ENCODE peak calls at places on chromosome 16, in five cellular contexts. S is psoas muscle, U is left lung, N is epithelial cell of esophagus, P is HL-60. G is an unnamed sample.

GRCh38 chr16:88754912-88755744 is 29.9 kb downstream of the PIEZO1 start:
- DNase-seq in N (peak; percentile 92), U (no peak), P (peak; percentile 21), S (no peak), G (peak; percentile 25)

GRCh38 chr16:2166263-2167080 is 10.9 kb downstream of the TRAF7 start:
- DNase-seq in S (no peak), N (no peak), U (no peak), P (no peak), G (no peak)

GRCh38 chr16:27628216-27628945 is 78.4 kb downstream of the KATNIP start:
- DNase-seq in P (no peak), S (no peak), U (no peak), N (no peak), G (peak; percentile 38)

GRCh38 chr16:9248162-9248561 is 156.7 kb downstream of the HAPSTR1 start:
- DNase-seq in N (no peak), S (no peak), P (no peak), U (no peak), G (no peak)

GRCh38 chr16:88503374-88503770 is 50.3 kb downstream of the ZFPM1 start:
- DNase-seq in S (no peak), N (no peak), P (no peak), U (no peak), G (peak; percentile 51)

GRCh38 chr16:19289805-19290490 is 4.4 kb downstream of the CLEC19A start:
- DNase-seq in P (no peak), U (no peak), N (no peak), S (no peak), G (no peak)

GRCh38 chr16:88385831-88386815 is 3.4 kb downstream of the ZNF469 start:
- DNase-seq in N (no peak), U (peak; percentile 26), S (peak; percentile 40), P (no peak), G (no peak)

GRCh38 chr16:25027781-25028180 is 12.6 kb upstream of the ARHGAP17 start:
- DNase-seq in P (no peak), U (no peak), S (no peak), N (no peak), G (no peak)

GRCh38 chr16:67326472-67327309 is at the start of the genes KCTD19 and LRRC36:
- DNase-seq in N (peak; percentile 30), U (peak; percentile 64), P (peak; percentile 34), S (peak; percentile 78), G (peak; percentile 90)

GRCh38 chr16:89395150-89396142 is 94.9 kb downstream of the ANKRD11 start:
- DNase-seq in P (no peak), N (peak; percentile 98), U (peak; percentile 83), S (peak; percentile 93), G (no peak)

GRCh38 chr16:30997887-30998711 is 12.3 kb downstream of the STX1B start:
- DNase-seq in U (no peak), S (no peak), N (peak; percentile 90), P (no peak), G (peak; percentile 66)

GRCh38 chr16:84220851-84221250 is 19.0 kb downstream of the KCNG4 start:
- DNase-seq in S (no peak), P (no peak), N (peak; percentile 15), U (no peak), G (peak; percentile 71)

GRCh38 chr16:47019563-47019962 is 46.1 kb upstream of the DNAJA2 start:
- DNase-seq in S (no peak), P (no peak), U (no peak), N (peak; percentile 26), G (no peak)

GRCh38 chr16:69772560-69773254 is 10.6 kb downstream of the WWP2 start:
- DNase-seq in S (no peak), N (no peak), U (no peak), P (no peak), G (peak; percentile 27)

GRCh38 chr16:56281256-56281805 is 90.0 kb downstream of the GNAO1 start:
- DNase-seq in S (no peak), P (no peak), N (peak; percentile 22), U (no peak), G (no peak)

GRCh38 chr16:56691885-56692284 is 9.6 kb downstream of the MT1X start:
- DNase-seq in U (peak; percentile 70), S (no peak), P (no peak), N (peak; percentile 99), G (no peak)

GRCh38 chr16:57008440-57008839 is 19.1 kb downstream of the NLRC5 start:
- DNase-seq in N (no peak), P (no peak), U (no peak), S (no peak), G (no peak)

GRCh38 chr16:10669791-10670190 is 24.9 kb downstream of the TEKT5 start:
- DNase-seq in P (no peak), N (no peak), U (no peak), S (no peak), G (no peak)

GRCh38 chr16:87945351-87946042 is 5.7 kb upstream of the BANP start:
- DNase-seq in N (peak; percentile 98), U (peak; percentile 89), S (peak; percentile 74), P (no peak), G (peak; percentile 42)

GRCh38 chr16:8944113-8944765 is 19.5 kb downstream of the USP7 start:
- DNase-seq in P (peak; percentile 43), U (no peak), S (no peak), N (no peak), G (no peak)

GRCh38 chr16:89198417-89199240 is 1.7 kb downstream of the SLC22A31 start:
- DNase-seq in P (no peak), U (no peak), N (no peak), S (peak; percentile 44), G (no peak)

GRCh38 chr16:35525979-35526590 is 2066.7 kb downstream of the TP53TG3F start:
- DNase-seq in U (no peak), S (no peak), N (no peak), P (no peak), G (no peak)

GRCh38 chr16:10776280-10776679 is 32.6 kb downstream of the NUBP1 start:
- DNase-seq in U (no peak), S (no peak), N (no peak), P (no peak), G (no peak)

GRCh38 chr16:74760007-74760767 is 14.4 kb downstream of the FA2H start:
- DNase-seq in P (no peak), S (no peak), N (peak; percentile 78), U (no peak), G (no peak)

GRCh38 chr16:67430504-67431076 is 331 bp upstream of the HSD11B2 start:
- DNase-seq in P (no peak), N (peak; percentile 53), S (no peak), U (no peak), G (peak; percentile 41)

GRCh38 chr16:56682703-56683397 is 580 bp downstream of the MT1X start:
- DNase-seq in P (no peak), U (no peak), S (no peak), N (no peak), G (no peak)

GRCh38 chr16:55035037-55035436 is 104.4 kb downstream of the IRX5 start:
- DNase-seq in N (peak; percentile 42), U (no peak), P (peak; percentile 58), S (no peak), G (peak; percentile 56)

GRCh38 chr16:27174007-27174406 is 29.3 kb upstream of the KDM8 start:
- DNase-seq in S (no peak), U (no peak), P (no peak), N (no peak), G (no peak)

GRCh38 chr16:10809706-10810105 is 8.9 kb downstream of the TVP23A start:
- DNase-seq in N (no peak), U (no peak), S (no peak), P (no peak), G (no peak)

GRCh38 chr16:86772231-86772510 is 193.8 kb downstream of the FOXL1 start:
- DNase-seq in S (no peak), P (no peak), U (no peak), N (no peak), G (no peak)

GRCh38 chr16:51391798-51392511 is 240.9 kb upstream of the SALL1 start:
- DNase-seq in N (no peak), S (no peak), U (no peak), P (no peak), G (no peak)

GRCh38 chr16:11473728-11474127 is 113.0 kb downstream of the LITAF start:
- DNase-seq in N (no peak), U (no peak), S (no peak), P (no peak), G (no peak)

GRCh38 chr16:55133654-55134053 is 190.3 kb upstream of the IRX6 start:
- DNase-seq in U (no peak), P (no peak), N (no peak), S (no peak), G (no peak)

GRCh38 chr16:78147846-78148535 is 48.5 kb downstream of the WWOX start:
- DNase-seq in N (peak; percentile 31), S (no peak), P (no peak), U (no peak), G (no peak)

GRCh38 chr16:72066747-72067146 is 3.7 kb downstream of the HPR start:
- DNase-seq in S (no peak), P (peak; percentile 44), N (peak; percentile 49), U (no peak), G (peak; percentile 72)

DNA sequence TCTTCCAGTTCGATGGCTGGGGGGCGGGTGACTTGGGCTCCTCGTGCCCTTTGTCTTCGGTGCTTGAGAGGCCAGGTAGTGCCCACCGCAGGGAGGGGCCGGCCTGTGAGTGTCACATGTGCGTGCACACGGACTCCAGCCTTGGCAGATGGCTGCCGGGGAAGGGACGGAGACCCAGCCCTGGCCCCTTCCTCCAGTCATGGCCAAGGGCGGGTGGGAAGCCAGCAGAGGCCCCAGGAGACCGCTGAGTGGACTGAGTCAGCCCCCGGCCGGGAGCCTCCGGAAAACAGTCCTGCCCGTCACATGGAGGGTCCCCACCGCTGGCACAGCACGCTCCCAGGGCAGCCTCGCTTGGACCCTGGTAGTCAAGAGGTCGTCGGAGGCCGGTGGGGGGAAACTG is 4.2 kb downstream of the GLIS2 start:
- DNase-seq in S (peak; percentile 77), P (no peak), N (no peak), U (no peak), G (no peak)
- H3K4me3 ChIP-seq in S (no peak overlapping the region), P (no peak overlapping the region), N (no peak overlapping the region), U (no peak overlapping the region), G (no peak overlapping the region)

DNA sequence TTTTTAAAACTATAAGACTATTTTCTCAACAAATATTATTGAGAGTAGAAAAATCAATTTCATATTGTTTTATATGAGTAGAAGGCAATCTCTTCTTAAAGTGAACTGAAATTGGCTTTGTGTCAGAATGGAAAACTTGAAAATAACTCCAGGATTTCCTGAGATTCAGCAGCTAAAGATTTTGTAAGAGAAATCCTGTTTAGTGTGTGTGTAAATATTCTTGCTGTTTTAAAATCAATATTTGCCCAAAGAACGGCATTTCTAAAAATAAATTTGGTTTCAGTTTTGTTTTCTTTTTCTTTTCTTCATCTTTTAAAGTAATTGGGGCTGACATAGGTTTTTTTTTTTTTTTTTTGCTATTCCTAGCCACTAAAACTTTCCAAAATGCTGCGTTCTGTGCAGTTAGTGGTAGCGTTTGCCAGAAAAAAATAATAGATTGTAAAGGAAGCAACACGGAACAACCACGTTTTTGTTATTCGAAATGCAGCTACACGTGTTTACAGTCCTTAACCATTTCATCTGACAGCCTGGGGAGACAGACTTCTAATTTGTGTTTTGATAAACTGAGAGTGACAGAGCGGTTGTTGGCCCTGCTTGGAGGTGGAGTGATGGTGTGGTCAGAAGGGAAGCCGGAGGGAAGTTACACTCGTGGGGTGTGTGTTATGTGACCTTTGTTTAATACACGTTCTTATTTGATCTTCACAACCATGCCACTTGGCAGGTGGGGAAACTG is 21.6 kb upstream of the SMPD3 start:
- DNase-seq in S (no peak), P (no peak), N (no peak), U (no peak), G (no peak)
- H3K4me3 ChIP-seq in S (peak overlapping the region; percentile 43), P (peak overlapping the region; percentile 1), N (no peak overlapping the region), U (no peak overlapping the region), G (no peak overlapping the region)

GRCh38 chr16:12547608-12547922 is 256.1 kb downstream of the CPPED1 start:
- DNase-seq in U (no peak), N (no peak), P (no peak), S (no peak), G (no peak)
- H3K4me3 ChIP-seq in U (no peak overlapping the region), N (no peak overlapping the region), P (no peak overlapping the region), S (no peak overlapping the region), G (no peak overlapping the region)

GRCh38 chr16:3189869-3190268 is 1.9 kb downstream of the OR1F1 start:
- DNase-seq in U (no peak), S (no peak), P (no peak), N (no peak), G (no peak)
- H3K4me3 ChIP-seq in U (no peak overlapping the region), S (no peak overlapping the region), P (no peak overlapping the region), N (peak overlapping the region; percentile 62), G (peak overlapping the region; percentile 61)

G was measured in cardiac muscle cell.